ENCODE peak calls at places on chromosomes 3 and 15, in seven cellular contexts. W is fibroblast of the aortic adventitia, S is DMS153, P is Kasumi-1, U is psoas muscle, Z is AG20443, A is GM12878. C is an unnamed sample.

GRCh38 chr3:124413393-124413792 is 316.9 kb upstream of the UMPS start:
- DNase-seq in S (no peak), Z (no peak), U (no peak), W (no peak), P (no peak), A (no peak), C (no peak)

GRCh38 chr3:67653425-67654098 is 850 bp downstream of the SUCLG2 start:
- DNase-seq in P (no peak), A (no peak), U (no peak), S (no peak), W (no peak), Z (no peak), C (no peak)

GRCh38 chr15:101617390-101617965 is 34.7 kb downstream of the TM2D3 start:
- DNase-seq in S (no peak), A (no peak), Z (no peak), W (peak), P (no peak), U (no peak), C (no peak)

GRCh38 chr3:183515968-183516851 is 39.3 kb downstream of the KLHL6 start:
- DNase-seq in W (no peak), U (no peak), Z (no peak), P (peak), A (peak), S (no peak), C (no peak)

GRCh38 chr15:69729167-69729748 is 276.6 kb downstream of the RPLP1 start:
- DNase-seq in Z (peak), W (peak), P (peak), A (no peak), S (no peak), U (no peak), C (no peak)

GRCh38 chr3:32078085-32078634 is 28.3 kb upstream of the GPD1L start:
- DNase-seq in Z (no peak), U (no peak), P (no peak), A (no peak), S (no peak), W (no peak), C (no peak)

GRCh38 chr15:71437919-71438318 is 322.6 kb downstream of the THSD4 start:
- DNase-seq in P (no peak), U (no peak), W (no peak), A (no peak), S (no peak), Z (no peak), C (no peak)

GRCh38 chr15:71189723-71190122 is 74.5 kb downstream of the THSD4 start:
- DNase-seq in A (no peak), Z (no peak), S (no peak), U (no peak), W (no peak), P (no peak), C (no peak)

GRCh38 chr15:25715536-25716413 is 147.4 kb downstream of the ATP10A start:
- DNase-seq in W (no peak), U (no peak), Z (no peak), P (no peak), A (no peak), S (no peak), C (no peak)

GRCh38 chr15:66008920-66009572 is 139.8 kb downstream of the RAB11A start:
- DNase-seq in W (no peak), P (no peak), A (peak), U (no peak), Z (no peak), S (no peak), C (no peak)

GRCh38 chr15:88661041-88661765 is 22.4 kb downstream of the ISG20 start:
- DNase-seq in P (no peak), Z (no peak), U (no peak), W (peak), S (no peak), A (no peak), C (no peak)

GRCh38 chr3:195159819-195160175 is 111.2 kb downstream of the XXYLT1 start:
- DNase-seq in U (no peak), Z (peak), S (no peak), P (no peak), A (no peak), W (no peak), C (no peak)

GRCh38 chr3:171915275-171915674 is 72.1 kb downstream of the TMEM212 start:
- DNase-seq in Z (no peak), P (no peak), U (no peak), S (no peak), A (no peak), W (no peak), C (no peak)

GRCh38 chr15:38274135-38274534 is 21.5 kb downstream of the SPRED1 start:
- DNase-seq in A (no peak), W (no peak), S (no peak), Z (no peak), U (no peak), P (no peak), C (no peak)

GRCh38 chr3:56800373-56801150 is 1.2 kb downstream of the ARHGEF3 start:
- DNase-seq in A (no peak), Z (no peak), P (no peak), W (no peak), U (no peak), S (no peak), C (no peak)

GRCh38 chr3:49930922-49931321 is 1.3 kb upstream of the MON1A start:
- DNase-seq in P (peak), U (no peak), S (peak), Z (no peak), W (no peak), A (no peak), C (peak)

GRCh38 chr3:179961081-179962078 is 75.4 kb downstream of the PEX5L start:
- DNase-seq in P (no peak), A (peak), U (no peak), S (peak), Z (no peak), W (no peak), C (peak)

GRCh38 chr3:33134026-33134625 is 20.3 kb downstream of the CRTAP start:
- DNase-seq in S (no peak), Z (no peak), U (no peak), A (no peak), W (no peak), P (peak), C (no peak)

GRCh38 chr3:44210967-44211366 is 30.7 kb upstream of the TOPAZ1 start:
- DNase-seq in U (no peak), Z (no peak), A (no peak), P (no peak), S (no peak), W (no peak), C (no peak)

GRCh38 chr3:100334340-100335136 is at the start of gene NIT2:
- DNase-seq in A (no peak), U (peak), P (peak), Z (peak), S (peak), W (peak), C (peak)

GRCh38 chr3:42503251-42503924 is 945 bp downstream of the VIPR1 start:
- DNase-seq in W (no peak), A (no peak), Z (no peak), S (no peak), U (no peak), P (no peak), C (no peak)

GRCh38 chr3:168517514-168518071 is 421.9 kb upstream of the GOLIM4 start:
- DNase-seq in Z (no peak), P (no peak), W (no peak), S (peak), A (peak), U (no peak), C (no peak)

GRCh38 chr3:58130591-58130990 is 80.2 kb downstream of the DNASE1L3 start:
- DNase-seq in W (no peak), Z (no peak), S (no peak), U (no peak), A (no peak), P (no peak), C (no peak)

GRCh38 chr15:61379005-61379404 is 149.9 kb upstream of the RORA start:
- DNase-seq in P (no peak), W (no peak), S (no peak), Z (no peak), U (no peak), A (no peak), C (no peak)

C was measured in NCI-H345.